ENCODE peak calls at places on chromosomes 2 and 18, in eight cellular contexts. Z is Peyer's patch, R is lower lobe of right lung, P is transverse colon, I is mucosa of descending colon, K is heart left ventricle, V is cardiac muscle cell, S is A549. J is an unnamed sample. For H3K4me1, the result is how much of the 10 kb centered on the place peaks cover.

GRCh38 chr2:120896904-120897303 is 161.2 kb downstream of the GLI2 start:
- DNase-seq in Z (no peak), R (peak), P (no peak), I (no peak), K (no peak), V (no peak), S (no peak), J (no peak)

GRCh38 chr2:69216535-69217332 is 170.3 kb downstream of the GFPT1 start:
- DNase-seq in Z (no peak), R (no peak), P (no peak), I (no peak), K (peak), V (peak), S (no peak), J (no peak)

GRCh38 chr18:21997207-21998143 is 171.9 kb upstream of the GATA6 start:
- DNase-seq in Z (no peak), R (no peak), P (no peak), I (no peak), K (no peak), V (peak), S (peak), J (peak)

GRCh38 chr2:199692489-199692888 is 158.5 kb downstream of the FTCDNL1 start:
- DNase-seq in Z (no peak), R (no peak), P (peak), I (no peak), K (no peak), V (no peak), S (no peak), J (no peak)

GRCh38 chr2:239330836-239331235 is 70.0 kb downstream of the HDAC4 start:
- DNase-seq in Z (no peak), R (no peak), P (no peak), I (no peak), K (no peak), V (no peak), S (no peak), J (no peak)

GRCh38 chr2:88489181-88489580 is 36.7 kb upstream of the FOXI3 start:
- DNase-seq in Z (no peak), R (no peak), P (no peak), I (no peak), K (no peak), V (no peak), S (peak), J (no peak)

GRCh38 chr2:2107140-2107539 is 223.9 kb downstream of the MYT1L start:
- DNase-seq in Z (no peak), R (no peak), P (no peak), I (no peak), K (no peak), V (no peak), S (no peak), J (no peak)

GRCh38 chr2:227655454-227655853 is 11.2 kb upstream of the SCYGR5 start:
- DNase-seq in Z (no peak), R (no peak), P (no peak), I (no peak), K (no peak), V (peak), S (peak), J (peak)

GRCh38 chr2:16860627-16861026 is 195.0 kb upstream of the CYRIA start:
- DNase-seq in Z (no peak), R (no peak), P (no peak), I (no peak), K (no peak), V (no peak), S (no peak), J (no peak)

GRCh38 chr2:240141736-240142135 is 1.3 kb upstream of the OTOS start:
- DNase-seq in Z (no peak), R (peak), P (no peak), I (peak), K (peak), V (no peak), S (no peak), J (no peak)

GRCh38 chr2:11672404-11672803 is 2.4 kb upstream of the NTSR2 start:
- DNase-seq in Z (no peak), R (no peak), P (no peak), I (no peak), K (no peak), V (no peak), S (no peak), J (no peak)

GRCh38 chr2:218010116-218010837 is 7.5 kb upstream of the TNS1 start:
- DNase-seq in Z (no peak), R (peak), P (peak), I (no peak), K (peak), V (peak), S (peak), J (no peak)

GRCh38 chr18:13136056-13136688 is 82.4 kb upstream of the LDLRAD4 start:
- DNase-seq in Z (peak), R (no peak), P (peak), I (no peak), K (no peak), V (no peak), S (no peak), J (no peak)

GRCh38 chr18:46950064-46950656 is 32.8 kb downstream of the KATNAL2 start:
- DNase-seq in Z (no peak), R (no peak), P (no peak), I (no peak), K (no peak), V (peak), S (peak), J (no peak)

GRCh38 chr2:120415728-120416509 is 70.0 kb downstream of the INHBB start:
- DNase-seq in Z (no peak), R (no peak), P (no peak), I (no peak), K (no peak), V (no peak), S (no peak), J (no peak)

GRCh38 chr2:212227755-212228154 is 310.8 kb downstream of the ERBB4 start:
- DNase-seq in Z (no peak), R (no peak), P (no peak), I (no peak), K (no peak), V (peak), S (peak), J (peak)

GRCh38 chr18:47755102-47755456 is 175.4 kb downstream of the SMAD2 start:
- DNase-seq in Z (no peak), R (no peak), P (no peak), I (no peak), K (no peak), V (no peak), S (no peak), J (no peak)

GRCh38 chr2:158879229-158879903 is 84.2 kb downstream of the DAPL1 start:
- DNase-seq in Z (no peak), R (no peak), P (no peak), I (no peak), K (no peak), V (no peak), S (no peak), J (no peak)

GRCh38 chr2:219104107-219105050 is 43.7 kb upstream of the IHH start:
- DNase-seq in Z (no peak), R (no peak), P (no peak), I (no peak), K (no peak), V (peak), S (peak), J (peak)

GRCh38 chr2:15142069-15142689 is 419.0 kb downstream of the NBAS start:
- DNase-seq in Z (peak), R (no peak), P (peak), I (no peak), K (no peak), V (no peak), S (no peak), J (peak)

GRCh38 chr18:34866310-34866709 is 156.2 kb downstream of the DTNA start:
- DNase-seq in Z (no peak), R (no peak), P (no peak), I (no peak), K (no peak), V (no peak), S (no peak), J (no peak)

GRCh38 chr18:4888251-4888650 is 308.8 kb downstream of the AKAIN1 start:
- DNase-seq in Z (no peak), R (no peak), P (no peak), I (no peak), K (no peak), V (no peak), S (no peak), J (no peak)

GRCh38 chr2:10914272-10914693 is 2.5 kb downstream of the KCNF1 start:
- DNase-seq in Z (no peak), R (no peak), P (peak), I (no peak), K (peak), V (no peak), S (peak), J (no peak)

GRCh38 chr2:46869621-46870020 is 46.0 kb downstream of the MCFD2 start:
- DNase-seq in Z (no peak), R (no peak), P (no peak), I (no peak), K (no peak), V (no peak), S (no peak), J (no peak)

GRCh38 chr2:129087133-129087813 is 768.6 kb upstream of the HS6ST1 start:
- DNase-seq in Z (no peak), R (no peak), P (no peak), I (no peak), K (no peak), V (peak), S (no peak), J (peak)

GRCh38 chr2:150621800-150622199 is 134.3 kb upstream of the RND3 start:
- DNase-seq in Z (no peak), R (no peak), P (no peak), I (no peak), K (no peak), V (peak), S (peak), J (peak)

GRCh38 chr2:190318931-190319556 is 582 bp downstream of the HIBCH start:
- DNase-seq in Z (peak), R (no peak), P (peak), I (no peak), K (no peak), V (no peak), S (no peak), J (peak)

GRCh38 chr2:47075361-47076125 is 79.6 kb downstream of the STPG4 start:
- DNase-seq in Z (no peak), R (no peak), P (no peak), I (no peak), K (no peak), V (no peak), S (peak), J (no peak)

GRCh38 chr2:5720426-5720825 is 28.2 kb downstream of the SOX11 start:
- DNase-seq in Z (no peak), R (no peak), P (no peak), I (no peak), K (no peak), V (no peak), S (no peak), J (no peak)

GRCh38 chr2:9315280-9315847 is 108.0 kb downstream of the ITGB1BP1 start:
- DNase-seq in Z (no peak), R (no peak), P (no peak), I (no peak), K (no peak), V (no peak), S (no peak), J (peak)

GRCh38 chr2:201070966-201071304 is 536 bp downstream of the HYCC2 start:
- DNase-seq in Z (no peak), R (no peak), P (no peak), I (no peak), K (no peak), V (peak), S (peak), J (no peak)
- H3K4me1 ChIP-seq in Z (under half), R (under half), P (under half), I (under half), K (under half), V (under half), S (under half), J (under half)

GRCh38 chr18:63321291-63321690 is 1.7 kb upstream of the BCL2 start:
- DNase-seq in Z (no peak), R (no peak), P (no peak), I (no peak), K (no peak), V (no peak), S (no peak), J (no peak)

GRCh38 chr18:63320690-63321265 is 1.2 kb upstream of the BCL2 start:
- DNase-seq in Z (peak), R (peak), P (peak), I (peak), K (peak), V (peak), S (peak), J (no peak)

GRCh38 chr18:63325086-63325686 is 5.6 kb upstream of the BCL2 start:
- DNase-seq in Z (no peak), R (no peak), P (no peak), I (no peak), K (no peak), V (no peak), S (no peak), J (no peak)

GRCh38 chr18:63322246-63322645 is 2.7 kb upstream of the BCL2 start:
- DNase-seq in Z (no peak), R (no peak), P (no peak), I (no peak), K (no peak), V (no peak), S (no peak), J (no peak)

DNA sequence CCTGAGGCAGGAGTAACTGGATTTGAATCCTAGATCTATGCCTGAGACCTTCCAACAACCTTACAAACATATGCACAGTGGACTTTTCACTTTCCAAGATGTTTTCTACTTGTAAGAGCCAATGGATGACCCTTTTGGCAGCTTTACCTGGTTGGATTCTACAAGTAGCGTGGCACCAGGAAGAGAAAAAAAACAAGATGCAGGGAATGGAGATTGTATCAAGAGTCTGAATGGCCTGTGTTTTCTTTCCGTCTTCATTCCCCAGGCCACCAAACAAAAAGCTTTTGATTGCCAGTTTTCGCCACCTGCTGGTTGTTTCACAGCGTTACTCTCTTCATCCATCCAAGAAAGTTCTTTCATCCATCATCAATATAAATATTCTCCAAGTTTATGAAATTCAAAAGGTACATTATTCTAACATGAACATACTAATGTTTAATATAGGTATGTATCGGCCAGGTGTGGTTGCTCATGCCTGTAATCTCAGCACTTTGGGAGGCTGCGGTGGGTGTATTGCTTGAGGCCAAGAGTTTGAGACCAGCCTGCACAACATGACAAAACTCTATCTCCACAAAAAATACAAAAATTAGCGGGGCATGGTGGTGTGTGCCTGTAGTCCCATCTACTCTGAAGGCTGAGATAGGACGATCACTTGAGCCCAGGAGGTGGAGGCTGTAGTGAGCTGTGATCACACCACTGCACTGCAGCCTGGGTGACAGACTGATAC is 3.5 kb upstream of the BCL2 start:
- DNase-seq in Z (peak), R (no peak), P (peak), I (no peak), K (no peak), V (peak), S (peak), J (peak)
- TF ChIP-seq CTCF in Z (peak), R (peak), P (peak), I (peak), K (peak), V (peak), S (peak), J (peak)

DNA sequence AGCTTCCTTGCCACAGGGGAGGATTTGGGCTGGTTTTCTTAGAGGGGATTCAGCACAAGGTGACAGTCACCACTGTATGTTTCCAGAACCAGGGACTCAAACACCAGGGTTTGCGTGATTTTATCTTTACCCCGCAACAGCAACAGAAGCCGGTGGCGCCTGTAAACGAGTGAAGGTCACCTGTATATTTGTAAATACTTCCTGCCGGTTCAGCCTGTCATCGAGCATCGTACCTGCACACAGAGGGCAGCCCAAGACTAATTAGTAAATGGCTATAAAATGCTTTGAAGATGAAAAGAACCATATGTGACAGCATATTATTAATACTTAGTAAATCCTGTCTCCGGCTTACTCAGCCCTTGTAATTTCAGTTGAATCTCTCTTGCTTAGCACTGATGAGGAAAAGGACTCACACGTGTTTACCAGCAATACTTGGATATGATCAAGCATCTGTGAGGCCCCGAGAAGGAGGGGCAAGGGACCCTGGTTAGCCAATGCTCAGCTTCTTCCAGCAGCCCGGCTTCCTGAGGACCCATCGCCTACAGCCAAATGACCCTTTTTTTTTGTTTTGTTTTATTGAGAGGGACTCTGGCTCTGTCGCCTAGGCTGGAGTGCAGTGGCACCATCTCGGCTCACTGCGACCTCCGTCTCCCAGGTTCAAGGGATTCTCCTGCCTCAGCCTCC is 51.3 kb upstream of the FOSL2 start:
- DNase-seq in Z (no peak), R (no peak), P (no peak), I (no peak), K (no peak), V (no peak), S (no peak), J (no peak)
- H3K4me1 ChIP-seq in Z (under half), R (under half), P (under half), I (under half), K (under half), V (under half), S (under half), J (under half)

DNA sequence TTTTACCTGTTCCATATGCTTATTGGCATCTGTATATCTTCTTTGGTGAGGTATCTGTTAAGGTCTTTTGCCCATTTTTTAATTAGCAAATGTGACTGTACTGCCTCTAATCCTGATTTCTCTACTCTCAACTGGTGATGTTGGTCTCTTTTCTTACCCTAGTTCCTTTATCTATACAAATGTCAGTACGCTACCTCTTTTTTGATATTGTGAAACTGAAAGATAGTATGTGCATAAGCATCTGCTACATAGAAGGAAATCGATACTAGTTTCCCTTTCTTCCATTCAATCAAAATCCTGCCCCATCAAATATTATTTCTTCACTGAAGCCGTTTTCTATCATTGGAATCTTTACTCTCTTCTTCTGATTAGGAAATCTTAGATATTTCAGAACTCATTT is 194.9 kb upstream of the SPOPL start:
- DNase-seq in Z (no peak), R (no peak), P (no peak), I (no peak), K (no peak), V (no peak), S (no peak), J (no peak)
- TF ChIP-seq CTCF in Z (no peak), R (no peak), P (no peak), I (no peak), K (no peak), V (no peak), S (no peak), J (no peak)

GRCh38 chr18:60339018-60339417 is 33.6 kb downstream of the MC4R start:
- DNase-seq in Z (no peak), R (no peak), P (no peak), I (no peak), K (no peak), V (no peak), S (no peak), J (no peak)
- H3K4me1 ChIP-seq in Z (under half), R (under half), P (under half), I (under half), K (under half), V (under half), S (under half), J (under half)

J was measured in foreskin keratinocyte.